ENCODE peak calls at places on chromosomes 3 and 15, in ten cellular contexts. T is left cardiac atrium; P is effector CD4-positive, alpha-beta T cell; S is CD8-positive, alpha-beta T cell; D is substantia nigra; F is upper lobe of right lung; C is Right ventricle myocardium superior; X is stimulated activated CD4-positive, alpha-beta T cell treated with anti-CD3 and anti-CD28 coated beads, Interleukin-12 subunit alpha, Interleukin-12 subunit beta, amount 100 ng/mL, for 4 hours; N is germinal center; H is gastrocnemius medialis. R is an unnamed sample.

GRCh38 chr3:106610362-106610997 is 741.7 kb upstream of the CBLB start:
- DNase-seq in D (no peak), P (no peak), S (no peak), N (no peak), C (no peak), F (no peak), T (no peak), H (no peak), X (no peak), R (no peak)

GRCh38 chr3:127990051-127990450 is 62.2 kb upstream of the SEC61A1 start:
- DNase-seq in N (no peak), X (no peak), T (no peak), P (no peak), C (no peak), D (no peak), H (no peak), F (no peak), S (no peak), R (no peak)

GRCh38 chr15:34158355-34158754 is 51.5 kb downstream of the KATNBL1 start:
- DNase-seq in C (no peak), D (no peak), N (no peak), H (no peak), P (no peak), T (no peak), S (no peak), X (no peak), F (no peak), R (no peak)

GRCh38 chr3:140238646-140239314 is 303.8 kb downstream of the CLSTN2 start:
- DNase-seq in F (no peak), N (no peak), P (no peak), C (no peak), D (no peak), H (no peak), S (no peak), X (no peak), T (no peak), R (no peak)

GRCh38 chr3:4963669-4964589 is 15.3 kb upstream of the BHLHE40 start:
- DNase-seq in C (no peak), S (no peak), N (no peak), X (no peak), D (no peak), T (no peak), H (no peak), F (no peak), P (no peak), R (no peak)

GRCh38 chr3:127403795-127404194 is 115.9 kb upstream of the PRR20G start:
- DNase-seq in F (no peak), N (no peak), P (no peak), S (no peak), H (no peak), D (no peak), X (no peak), T (no peak), C (no peak), R (no peak)

GRCh38 chr15:42919794-42920280 is 741 bp downstream of the TTBK2 start:
- DNase-seq in C (peak), P (peak), S (no peak), X (no peak), F (no peak), N (peak), D (no peak), H (peak), T (no peak), R (no peak)

GRCh38 chr15:23467110-23467600 is 20.1 kb upstream of the GOLGA6L2 start:
- DNase-seq in S (no peak), F (no peak), X (no peak), P (no peak), N (no peak), T (no peak), D (no peak), C (no peak), H (no peak), R (no peak)

GRCh38 chr3:16069149-16069922 is 105.1 kb upstream of the GALNT15 start:
- DNase-seq in D (no peak), P (no peak), H (no peak), C (no peak), F (no peak), S (no peak), T (no peak), X (no peak), N (no peak), R (no peak)

GRCh38 chr3:72413228-72413627 is 435.0 kb downstream of the SHQ1 start:
- DNase-seq in D (no peak), S (no peak), N (no peak), H (no peak), X (no peak), T (no peak), F (no peak), C (no peak), P (no peak), R (no peak)

GRCh38 chr15:78904599-78905358 is 32.1 kb downstream of the MORF4L1 start:
- DNase-seq in P (no peak), D (no peak), H (no peak), S (no peak), F (no peak), T (no peak), X (no peak), C (no peak), N (no peak), R (no peak)

GRCh38 chr3:143830063-143830462 is 18.2 kb downstream of the SLC9A9 start:
- DNase-seq in D (no peak), X (no peak), T (no peak), N (no peak), F (no peak), P (no peak), H (no peak), C (no peak), S (no peak), R (no peak)

GRCh38 chr15:100651253-100651652 is 48.9 kb downstream of the ASB7 start:
- DNase-seq in X (no peak), S (no peak), N (no peak), T (no peak), D (no peak), P (no peak), C (no peak), F (no peak), H (no peak), R (no peak)

GRCh38 chr15:79640206-79640605 is 208.1 kb downstream of the MINAR1 start:
- DNase-seq in X (no peak), N (no peak), S (no peak), P (no peak), C (no peak), F (no peak), H (no peak), D (no peak), T (peak), R (no peak)

GRCh38 chr15:82832601-82833209 is 23.3 kb downstream of the WHAMM start:
- DNase-seq in D (no peak), P (no peak), X (peak), T (no peak), C (no peak), F (no peak), N (no peak), H (no peak), S (no peak), R (no peak)

GRCh38 chr3:85853805-85854204 is 895.0 kb downstream of the CADM2 start:
- DNase-seq in C (no peak), S (no peak), X (no peak), P (no peak), T (no peak), N (no peak), D (no peak), H (no peak), F (no peak), R (no peak)

GRCh38 chr15:78162038-78162437 is 12.9 kb downstream of the IDH3A start:
- DNase-seq in H (no peak), F (no peak), P (peak), D (no peak), T (no peak), N (no peak), C (no peak), S (no peak), X (no peak), R (no peak)

GRCh38 chr3:4744405-4745239 is 234.6 kb upstream of the BHLHE40 start:
- DNase-seq in T (no peak), D (no peak), S (no peak), H (no peak), X (no peak), C (no peak), P (no peak), F (no peak), N (no peak), R (no peak)

GRCh38 chr3:195251336-195252065 is 19.5 kb downstream of the XXYLT1 start:
- DNase-seq in C (no peak), D (no peak), F (no peak), H (no peak), S (no peak), P (no peak), N (no peak), X (no peak), T (no peak), R (no peak)

GRCh38 chr15:64423970-64424369 is 36.3 kb downstream of the TRIP4 start:
- DNase-seq in C (no peak), X (no peak), P (no peak), D (no peak), S (no peak), H (no peak), T (no peak), F (no peak), N (no peak), R (no peak)

GRCh38 chr3:39990532-39990931 is 181.1 kb downstream of the MYRIP start:
- DNase-seq in D (no peak), T (no peak), N (peak), X (no peak), S (no peak), P (no peak), F (no peak), C (no peak), H (no peak), R (no peak)

GRCh38 chr3:147422934-147423599 is 13.9 kb downstream of the ZIC1 start:
- DNase-seq in F (no peak), T (no peak), P (no peak), S (no peak), N (no peak), X (no peak), C (no peak), D (no peak), H (no peak), R (no peak)

GRCh38 chr3:97712919-97713318 is 51.6 kb upstream of the ARL6 start:
- DNase-seq in P (no peak), X (no peak), T (no peak), N (no peak), C (no peak), D (no peak), S (no peak), H (no peak), F (no peak), R (no peak)

GRCh38 chr3:64083588-64083974 is 60.3 kb upstream of the PSMD6 start:
- DNase-seq in F (no peak), C (no peak), X (no peak), T (no peak), H (no peak), N (no peak), P (no peak), S (no peak), D (no peak), R (no peak)

GRCh38 chr3:54999159-54999558 is 71.3 kb upstream of the LRTM1 start:
- DNase-seq in T (no peak), P (no peak), X (no peak), N (no peak), S (no peak), H (no peak), F (no peak), C (no peak), D (no peak), R (no peak)

GRCh38 chr3:61605589-61606175 is 44.3 kb downstream of the PTPRG start:
- DNase-seq in N (no peak), X (no peak), C (no peak), D (no peak), H (no peak), T (no peak), P (no peak), F (no peak), S (no peak), R (no peak)

GRCh38 chr3:124974691-124975090 is 40.1 kb upstream of the MUC13 start:
- DNase-seq in F (no peak), H (no peak), D (no peak), C (no peak), N (no peak), X (no peak), T (no peak), S (no peak), P (no peak), R (no peak)

GRCh38 chr3:148723591-148723990 is 25.9 kb downstream of the AGTR1 start:
- DNase-seq in C (no peak), F (no peak), T (no peak), S (no peak), P (no peak), N (no peak), H (no peak), D (no peak), X (no peak), R (no peak)

GRCh38 chr3:18580268-18580667 is 155.1 kb upstream of the SATB1 start:
- DNase-seq in X (no peak), F (no peak), D (no peak), T (no peak), S (no peak), H (no peak), N (no peak), C (no peak), P (no peak), R (no peak)

GRCh38 chr3:48928679-48929078 is 10.0 kb downstream of the ARIH2 start:
- DNase-seq in H (no peak), X (no peak), T (no peak), F (no peak), D (no peak), P (no peak), S (no peak), C (no peak), N (no peak), R (no peak)

R was measured in naive B cell.